ENCODE peak calls at places on chromosome 9, in five cellular contexts. One of them, this sample, is unnamed.

GRCh38 chr9:122095010-122095767 is 2.1 kb upstream of the TTLL11 start:
- DNase-seq in stimulated activated naive CD4-positive, alpha-beta T cell: peak
- DNase-seq in NCI-H774: peak
- DNase-seq in putamen: no peak
- DNase-seq in GM12892: no peak
- DNase-seq in this sample: no peak

GRCh38 chr9:34047864-34048729 is 590 bp downstream of the UBAP2 start:
- DNase-seq in GM12892: peak
- DNase-seq in putamen: no peak
- DNase-seq in stimulated activated naive CD4-positive, alpha-beta T cell: peak
- DNase-seq in NCI-H774: peak
- DNase-seq in this sample: peak

GRCh38 chr9:128628471-128629048 is 28.1 kb downstream of the DYNC2I2 start:
- DNase-seq in GM12892: no peak
- DNase-seq in putamen: peak
- DNase-seq in NCI-H774: no peak
- DNase-seq in stimulated activated naive CD4-positive, alpha-beta T cell: no peak
- DNase-seq in this sample: peak

GRCh38 chr9:21395778-21396717 is 10.8 kb upstream of the IFNA2 start:
- DNase-seq in GM12892: peak
- DNase-seq in stimulated activated naive CD4-positive, alpha-beta T cell: peak
- DNase-seq in NCI-H774: no peak
- DNase-seq in putamen: peak
- DNase-seq in this sample: peak

GRCh38 chr9:107881625-107882300 is 392.2 kb upstream of the KLF4 start:
- DNase-seq in putamen: peak
- DNase-seq in stimulated activated naive CD4-positive, alpha-beta T cell: no peak
- DNase-seq in NCI-H774: no peak
- DNase-seq in GM12892: no peak
- DNase-seq in this sample: no peak

GRCh38 chr9:5355817-5356216 is 16.1 kb upstream of the RLN1 start:
- DNase-seq in GM12892: no peak
- DNase-seq in NCI-H774: no peak
- DNase-seq in putamen: no peak
- DNase-seq in stimulated activated naive CD4-positive, alpha-beta T cell: no peak
- DNase-seq in this sample: no peak

GRCh38 chr9:87324613-87325194 is 173.0 kb upstream of the DAPK1 start:
- DNase-seq in stimulated activated naive CD4-positive, alpha-beta T cell: no peak
- DNase-seq in GM12892: no peak
- DNase-seq in NCI-H774: no peak
- DNase-seq in putamen: peak
- DNase-seq in this sample: no peak

GRCh38 chr9:83649515-83649914 is 26.6 kb downstream of the IDNK start:
- DNase-seq in GM12892: no peak
- DNase-seq in putamen: no peak
- DNase-seq in NCI-H774: no peak
- DNase-seq in stimulated activated naive CD4-positive, alpha-beta T cell: no peak
- DNase-seq in this sample: no peak

GRCh38 chr9:109114670-109115069 is 5.1 kb downstream of the TMEM245 start:
- DNase-seq in putamen: no peak
- DNase-seq in stimulated activated naive CD4-positive, alpha-beta T cell: no peak
- DNase-seq in GM12892: no peak
- DNase-seq in NCI-H774: no peak
- DNase-seq in this sample: no peak

GRCh38 chr9:125794708-125795107 is 47.5 kb downstream of the PBX3 start:
- DNase-seq in stimulated activated naive CD4-positive, alpha-beta T cell: no peak
- DNase-seq in NCI-H774: peak
- DNase-seq in GM12892: no peak
- DNase-seq in putamen: no peak
- DNase-seq in this sample: no peak

GRCh38 chr9:34271618-34272017 is 57.5 kb downstream of the KIF24 start:
- DNase-seq in GM12892: no peak
- DNase-seq in stimulated activated naive CD4-positive, alpha-beta T cell: no peak
- DNase-seq in putamen: no peak
- DNase-seq in NCI-H774: peak
- DNase-seq in this sample: no peak

GRCh38 chr9:122030357-122030756 is 62.8 kb downstream of the TTLL11 start:
- DNase-seq in GM12892: no peak
- DNase-seq in stimulated activated naive CD4-positive, alpha-beta T cell: no peak
- DNase-seq in putamen: no peak
- DNase-seq in NCI-H774: no peak
- DNase-seq in this sample: no peak

GRCh38 chr9:126499005-126499910 is 114.5 kb upstream of the LMX1B start:
- DNase-seq in NCI-H774: no peak
- DNase-seq in GM12892: peak
- DNase-seq in putamen: no peak
- DNase-seq in stimulated activated naive CD4-positive, alpha-beta T cell: peak
- DNase-seq in this sample: no peak

GRCh38 chr9:91495450-91495849 is 71.8 kb upstream of the NFIL3 start:
- DNase-seq in GM12892: no peak
- DNase-seq in NCI-H774: no peak
- DNase-seq in putamen: no peak
- DNase-seq in stimulated activated naive CD4-positive, alpha-beta T cell: no peak
- DNase-seq in this sample: no peak

GRCh38 chr9:121297414-121297813 is 29.5 kb downstream of the GSN start:
- DNase-seq in GM12892: no peak
- DNase-seq in putamen: no peak
- DNase-seq in NCI-H774: no peak
- DNase-seq in stimulated activated naive CD4-positive, alpha-beta T cell: no peak
- DNase-seq in this sample: no peak

GRCh38 chr9:129567842-129568559 is 52.9 kb downstream of the C9orf50 start:
- DNase-seq in GM12892: no peak
- DNase-seq in stimulated activated naive CD4-positive, alpha-beta T cell: no peak
- DNase-seq in NCI-H774: no peak
- DNase-seq in putamen: no peak
- DNase-seq in this sample: no peak

GRCh38 chr9:9949948-9950347 is 662.9 kb downstream of the PTPRD start:
- DNase-seq in NCI-H774: no peak
- DNase-seq in GM12892: no peak
- DNase-seq in stimulated activated naive CD4-positive, alpha-beta T cell: no peak
- DNase-seq in putamen: no peak
- DNase-seq in this sample: no peak

GRCh38 chr9:34562136-34562745 is 27.3 kb downstream of the CNTFR start:
- DNase-seq in stimulated activated naive CD4-positive, alpha-beta T cell: no peak
- DNase-seq in GM12892: no peak
- DNase-seq in NCI-H774: no peak
- DNase-seq in putamen: no peak
- DNase-seq in this sample: no peak

GRCh38 chr9:133935328-133936040 is 56.6 kb downstream of the VAV2 start:
- DNase-seq in putamen: no peak
- DNase-seq in NCI-H774: no peak
- DNase-seq in stimulated activated naive CD4-positive, alpha-beta T cell: no peak
- DNase-seq in GM12892: no peak
- DNase-seq in this sample: peak

GRCh38 chr9:6973762-6974161 is 216.0 kb downstream of the KDM4C start:
- DNase-seq in putamen: no peak
- DNase-seq in NCI-H774: no peak
- DNase-seq in GM12892: no peak
- DNase-seq in stimulated activated naive CD4-positive, alpha-beta T cell: no peak
- DNase-seq in this sample: no peak

GRCh38 chr9:138024131-138024530 is 146.5 kb downstream of the CACNA1B start:
- DNase-seq in GM12892: no peak
- DNase-seq in stimulated activated naive CD4-positive, alpha-beta T cell: no peak
- DNase-seq in NCI-H774: no peak
- DNase-seq in putamen: no peak
- DNase-seq in this sample: no peak

GRCh38 chr9:30609713-30610112 is 1774.7 kb upstream of the ACO1 start:
- DNase-seq in GM12892: no peak
- DNase-seq in NCI-H774: no peak
- DNase-seq in stimulated activated naive CD4-positive, alpha-beta T cell: no peak
- DNase-seq in putamen: no peak
- DNase-seq in this sample: no peak

GRCh38 chr9:95175523-95175922 is 142.0 kb downstream of the FANCC start:
- DNase-seq in stimulated activated naive CD4-positive, alpha-beta T cell: no peak
- DNase-seq in NCI-H774: no peak
- DNase-seq in GM12892: no peak
- DNase-seq in putamen: no peak
- DNase-seq in this sample: no peak